ENCODE peak calls at places on chromosomes 6 and 20, in eight cellular contexts. R is upper lobe of right lung, E is tibial nerve, S is HCT116, U is heart left ventricle, K is neural progenitor cell, X is left lung, Z is ovary. M is an unnamed sample.

GRCh38 chr6:155247618-155248017 is 16.2 kb upstream of the CLDN20 start:
- DNase-seq in U (no peak), S (no peak), Z (no peak), X (no peak), R (no peak), E (no peak), K (no peak), M (no peak)

GRCh38 chr6:140403020-140403419 is 1028.6 kb upstream of the CITED2 start:
- DNase-seq in X (no peak), Z (no peak), S (no peak), U (no peak), R (no peak), E (no peak), K (no peak), M (no peak)

GRCh38 chr20:63494420-63495166 is 4.3 kb downstream of the EEF1A2 start:
- DNase-seq in S (no peak), Z (no peak), K (no peak), R (no peak), X (peak; percentile 81), E (no peak), U (no peak), M (no peak)

GRCh38 chr20:64106981-64107735 is at the start of gene NPBWR2:
- DNase-seq in U (peak; percentile 3), E (no peak), S (no peak), Z (no peak), K (peak; percentile 45), X (peak; percentile 70), R (peak; percentile 56), M (no peak)

GRCh38 chr6:11831653-11832052 is 53.0 kb upstream of the ADTRP start:
- DNase-seq in U (no peak), X (peak; percentile 75), E (no peak), Z (no peak), R (no peak), S (no peak), K (no peak), M (no peak)

GRCh38 chr20:38932457-38933120 is 6.4 kb downstream of the FAM83D start:
- DNase-seq in E (no peak), R (no peak), K (no peak), X (no peak), U (no peak), S (no peak), Z (no peak), M (no peak)

GRCh38 chr20:11810316-11811130 is 107.2 kb upstream of the BTBD3 start:
- DNase-seq in X (no peak), U (no peak), Z (no peak), E (no peak), S (no peak), K (peak; percentile 60), R (no peak), M (no peak)

GRCh38 chr6:25010917-25011625 is 75.3 kb upstream of the RIPOR2 start:
- DNase-seq in K (no peak), R (no peak), U (no peak), X (no peak), E (no peak), S (no peak), Z (no peak), M (no peak)

GRCh38 chr6:94736231-94736630 is 841.1 kb upstream of the MANEA start:
- DNase-seq in K (no peak), E (no peak), Z (no peak), X (no peak), R (no peak), S (no peak), U (no peak), M (no peak)

GRCh38 chr6:169529931-169530761 is 171.7 kb downstream of the WDR27 start:
- DNase-seq in R (peak; percentile 75), K (no peak), X (peak; percentile 47), Z (no peak), E (no peak), U (no peak), S (no peak), M (no peak)

GRCh38 chr6:30964075-30964474 is 19.4 kb upstream of the MUC21 start:
- DNase-seq in X (no peak), S (no peak), E (no peak), U (no peak), R (no peak), Z (no peak), K (no peak), M (no peak)

GRCh38 chr6:7707787-7708186 is 18.1 kb upstream of the BMP6 start:
- DNase-seq in S (no peak), R (no peak), E (no peak), K (no peak), U (no peak), X (no peak), Z (no peak), M (no peak)

GRCh38 chr6:52670502-52671409 is at the start of gene TMEM14A:
- DNase-seq in U (peak; percentile 93), S (peak; percentile 89), E (peak; percentile 76), X (peak; percentile 100), R (peak; percentile 98), K (peak; percentile 98), Z (peak; percentile 94), M (peak; percentile 93)

GRCh38 chr20:44646641-44647274 is 4.7 kb downstream of the ADA start:
- DNase-seq in K (no peak), Z (no peak), U (no peak), S (no peak), R (no peak), E (no peak), X (no peak), M (peak; percentile 76)

GRCh38 chr6:158839796-158840195 is 20.6 kb upstream of the EZR start:
- DNase-seq in U (no peak), Z (no peak), K (no peak), R (no peak), E (no peak), S (no peak), X (no peak), M (no peak)

GRCh38 chr6:158836625-158837311 is 17.6 kb upstream of the EZR start:
- DNase-seq in X (no peak), Z (no peak), R (no peak), U (no peak), S (no peak), E (no peak), K (no peak), M (no peak)

GRCh38 chr6:158834675-158835385 is 15.7 kb upstream of the EZR start:
- DNase-seq in K (no peak), S (no peak), U (no peak), X (no peak), E (no peak), Z (no peak), R (no peak), M (no peak)

GRCh38 chr6:158837684-158838625 is 18.8 kb upstream of the EZR start:
- DNase-seq in U (no peak), E (no peak), R (no peak), S (no peak), Z (no peak), K (peak; percentile 34), X (no peak), M (no peak)

DNA sequence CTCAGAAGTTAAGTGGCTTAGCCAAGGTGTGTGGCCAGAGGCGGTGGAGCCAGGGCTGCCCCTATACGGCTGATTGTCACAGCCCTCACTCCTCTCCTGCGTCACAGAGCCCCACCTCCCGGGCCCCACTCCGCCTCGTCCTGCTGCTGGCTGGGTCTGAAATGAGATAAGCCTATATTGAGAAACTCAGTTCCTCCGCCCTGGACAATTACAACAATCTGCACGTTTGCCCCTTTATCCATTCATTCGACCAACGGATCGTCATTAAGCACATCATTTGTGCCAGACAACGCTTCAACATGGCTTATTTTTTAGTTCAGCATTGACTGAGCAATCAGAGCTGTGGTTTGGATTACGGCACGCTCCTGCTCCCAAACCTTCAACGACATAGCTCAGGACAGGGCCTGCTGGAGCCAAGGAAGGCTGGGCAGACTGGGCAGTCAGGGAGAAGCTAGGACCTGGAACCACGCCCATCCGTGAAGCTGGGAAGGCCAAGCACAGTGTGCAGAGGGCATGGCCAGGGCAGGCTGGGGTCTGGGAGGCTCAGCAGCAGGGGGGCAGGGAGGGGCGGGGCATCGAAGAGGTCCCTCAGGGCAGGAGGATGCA is 16.6 kb upstream of the EZR start:
- DNase-seq in S (no peak), U (peak; percentile 50), X (peak; percentile 86), Z (peak; percentile 44), R (peak; percentile 87), K (peak; percentile 30), E (no peak), M (no peak)
- H3K4me3 ChIP-seq in S (no peak overlapping the region), U (no peak overlapping the region), X (no peak overlapping the region), Z (no peak overlapping the region), R (peak overlapping the region; percentile 11), K (no peak overlapping the region), E (no peak overlapping the region), M (no peak overlapping the region)

DNA sequence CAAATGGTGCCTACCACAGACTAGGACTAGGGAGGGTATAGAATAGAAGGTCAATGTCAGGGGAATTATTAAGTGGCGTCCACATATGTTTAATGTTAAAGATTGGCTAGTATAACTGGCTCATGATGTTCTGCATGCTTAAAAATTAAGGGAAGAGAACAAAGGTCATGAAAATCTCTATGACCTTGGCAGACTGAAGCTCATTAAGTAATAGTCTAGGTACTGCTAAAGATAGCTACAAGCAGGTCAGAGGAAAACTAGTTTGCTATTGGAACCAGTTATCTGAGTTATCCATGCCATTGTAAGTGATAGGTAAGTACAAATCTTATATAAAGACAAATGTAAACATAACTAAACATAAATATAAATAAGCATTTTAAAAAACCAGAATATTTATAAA is 32.9 kb upstream of the PRSS35 start:
- DNase-seq in K (no peak), U (no peak), E (no peak), S (no peak), R (no peak), Z (no peak), X (no peak), M (no peak)
- H3K27me3 ChIP-seq in K (no peaks in the 10 kb centered on the region), U (no peaks in the 10 kb centered on the region), E (no peaks in the 10 kb centered on the region), S (no peaks in the 10 kb centered on the region), R (no peaks in the 10 kb centered on the region), Z (no peaks in the 10 kb centered on the region), X (no peaks in the 10 kb centered on the region), M (no peaks in the 10 kb centered on the region)

GRCh38 chr6:135675862-135676261 is 175.6 kb upstream of the PDE7B start:
- DNase-seq in E (peak; percentile 29), X (no peak), Z (no peak), S (peak; percentile 23), R (no peak), K (peak; percentile 72), U (no peak), M (no peak)
- TF ChIP-seq CTCF in E (no peak), X (no peak), Z (no peak), S (no peak), R (no peak), K (peak; percentile 76), U (peak; percentile 18), M (peak; percentile 37)

GRCh38 chr20:2751868-2752630 is 48.4 kb downstream of the CPXM1 start:
- DNase-seq in Z (peak; percentile 44), X (peak; percentile 83), E (no peak), U (no peak), S (no peak), K (peak; percentile 59), R (peak; percentile 74), M (no peak)

GRCh38 chr20:2749343-2749950 is 51.0 kb downstream of the CPXM1 start:
- DNase-seq in Z (peak; percentile 27), X (peak; percentile 80), S (no peak), R (no peak), K (no peak), E (no peak), U (no peak), M (no peak)

GRCh38 chr20:2751347-2751867 is 49.0 kb downstream of the CPXM1 start:
- DNase-seq in Z (peak; percentile 20), E (no peak), X (no peak), S (no peak), R (no peak), U (no peak), K (no peak), M (no peak)

GRCh38 chr20:2749951-2750342 is 50.5 kb downstream of the CPXM1 start:
- DNase-seq in E (no peak), Z (no peak), U (no peak), S (no peak), X (no peak), R (no peak), K (no peak), M (no peak)

GRCh38 chr20:2750343-2751251 is 49.8 kb downstream of the CPXM1 start:
- DNase-seq in U (no peak), X (no peak), E (peak; percentile 61), Z (peak; percentile 65), R (peak; percentile 82), K (peak; percentile 44), S (no peak), M (no peak)
- H3K4me3 ChIP-seq in U (no peak overlapping the region), X (no peak overlapping the region), E (no peak overlapping the region), Z (peak overlapping the region; percentile 46), R (peak overlapping the region; percentile 48), K (no peak overlapping the region), S (no peak overlapping the region), M (no peak overlapping the region)